ENCODE peak calls at places on chromosomes 11 and 22, in ten cellular contexts. L is choroid plexus epithelial cell; P is dorsolateral prefrontal cortex; C is HepG2; R is right atrium auricular region; A is heart right ventricle; Q is BE2C; G is CD8-positive, alpha-beta T cell; J is upper lobe of left lung; Z is cardiac fibroblast. D is an unnamed sample.

GRCh38 chr11:110128161-110128560 is 35.0 kb downstream of the ZC3H12C start:
- DNase-seq in L (peak; percentile 82), P (no peak), C (no peak), R (no peak), A (no peak), Q (no peak), G (no peak), J (no peak), Z (peak; percentile 45), D (no peak)

GRCh38 chr11:109970516-109971183 is 122.5 kb upstream of the ZC3H12C start:
- DNase-seq in L (peak; percentile 36), P (no peak), C (no peak), R (no peak), A (no peak), Q (no peak), G (no peak), J (no peak), Z (no peak), D (no peak)

GRCh38 chr11:124758355-124759267 is 3.5 kb downstream of the ESAM start:
- DNase-seq in L (peak; percentile 69), P (peak; percentile 88), C (peak; percentile 84), R (no peak), A (peak; percentile 78), Q (peak; percentile 84), G (peak; percentile 74), J (peak; percentile 94), Z (peak; percentile 63), D (peak; percentile 72)

GRCh38 chr11:16881074-16881709 is 133.0 kb downstream of the PLEKHA7 start:
- DNase-seq in L (peak; percentile 46), P (peak; percentile 49), C (no peak), R (peak; percentile 64), A (peak; percentile 58), Q (no peak), G (no peak), J (no peak), Z (peak; percentile 64), D (no peak)

GRCh38 chr11:47917643-47918369 is 62.6 kb upstream of the PTPRJ start:
- DNase-seq in L (peak; percentile 91), P (no peak), C (peak; percentile 20), R (peak; percentile 97), A (peak; percentile 65), Q (peak; percentile 48), G (no peak), J (no peak), Z (peak; percentile 90), D (peak; percentile 45)

GRCh38 chr11:128135451-128135850 is 451.9 kb downstream of the ETS1 start:
- DNase-seq in L (peak; percentile 4), P (no peak), C (no peak), R (no peak), A (no peak), Q (no peak), G (no peak), J (no peak), Z (peak; percentile 38), D (no peak)

GRCh38 chr11:3613998-3614741 is 27.6 kb downstream of the ART5 start:
- DNase-seq in L (no peak), P (no peak), C (no peak), R (no peak), A (no peak), Q (no peak), G (no peak), J (no peak), Z (no peak), D (no peak)

GRCh38 chr22:23088199-23088604 is 17.9 kb downstream of the GNAZ start:
- DNase-seq in L (no peak), P (no peak), C (no peak), R (no peak), A (no peak), Q (no peak), G (no peak), J (peak; percentile 47), Z (no peak), D (no peak)

GRCh38 chr22:43436536-43437267 is 24.9 kb downstream of the MPPED1 start:
- DNase-seq in L (no peak), P (no peak), C (no peak), R (no peak), A (no peak), Q (no peak), G (no peak), J (no peak), Z (no peak), D (no peak)

DNA sequence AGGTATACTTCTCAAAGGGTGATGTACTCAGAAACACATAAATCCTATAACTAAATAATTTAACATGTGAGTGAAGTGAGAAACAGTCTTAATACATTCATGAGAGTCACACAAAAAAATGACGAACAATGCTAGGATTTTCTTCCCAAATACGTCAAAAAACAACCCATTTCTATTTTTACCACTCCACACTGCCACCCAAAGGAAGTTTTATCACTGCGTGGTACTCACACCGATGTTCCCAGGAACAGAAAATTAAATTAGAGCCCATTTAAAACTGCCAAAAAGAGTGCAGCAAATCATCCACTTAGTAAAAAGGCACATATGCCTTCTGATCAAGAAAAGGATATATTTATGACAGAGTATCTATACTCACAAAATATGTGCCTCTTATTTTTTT is 710.9 kb upstream of the FAT3 start:
- DNase-seq in L (peak; percentile 6), P (no peak), C (no peak), R (no peak), A (no peak), Q (no peak), G (no peak), J (no peak), Z (no peak), D (no peak)
- TF ChIP-seq CTCF in L (peak; percentile 28), P (no peak), C (no peak), R (no peak), A (no peak), Q (peak; percentile 60), G (no peak), J (no peak), Z (no peak), D (no peak)

DNA sequence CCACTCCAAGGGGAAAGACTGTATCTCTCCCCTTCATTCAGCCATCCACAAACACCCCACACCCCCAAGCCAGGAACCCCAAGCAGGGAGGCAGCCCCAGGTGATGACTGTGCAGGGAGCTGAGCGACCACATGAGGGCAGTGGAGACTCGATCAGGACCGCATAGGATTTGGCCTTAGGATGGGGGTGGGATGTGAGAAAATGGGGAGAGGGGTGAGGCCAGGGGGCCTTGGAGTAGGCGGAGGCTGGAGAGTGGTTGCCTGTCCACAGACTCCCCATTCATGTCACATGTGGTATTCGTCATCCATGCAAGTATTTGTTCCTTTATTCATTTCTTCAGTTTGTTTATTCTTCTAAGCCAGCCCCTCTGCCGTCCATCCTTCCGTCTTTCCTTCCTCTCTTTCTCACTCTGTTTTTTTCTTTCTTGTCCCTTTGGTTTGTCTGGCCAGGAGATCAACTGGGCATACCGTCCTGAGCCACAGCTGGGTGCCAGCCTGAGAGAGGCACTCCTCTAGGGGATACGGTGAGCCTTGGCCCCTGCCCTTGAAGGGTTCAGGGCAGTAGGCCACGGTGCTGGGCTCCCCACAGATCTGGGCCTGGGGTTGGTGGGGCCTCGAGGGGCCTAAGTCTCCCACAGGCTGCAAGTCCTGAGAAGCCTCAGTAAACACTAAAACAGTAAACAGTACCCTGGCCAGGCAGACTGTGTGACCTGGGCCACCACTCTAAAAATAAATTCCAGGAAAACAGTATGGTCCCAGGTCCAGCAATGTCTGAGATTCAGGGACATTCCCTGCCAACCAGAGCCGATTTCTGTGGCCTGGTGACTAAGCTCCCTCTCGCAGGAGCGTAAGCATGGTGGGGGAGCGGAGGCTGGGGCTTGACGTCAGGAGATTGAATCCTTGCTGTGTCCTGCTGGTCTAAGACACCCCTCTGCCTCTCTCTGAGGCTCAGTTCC is 2.5 kb upstream of the RHOD start:
- DNase-seq in L (peak; percentile 92), P (no peak), C (peak; percentile 49), R (no peak), A (peak; percentile 47), Q (peak; percentile 71), G (peak; percentile 38), J (no peak), Z (peak; percentile 87), D (no peak)
- TF ChIP-seq CTCF in L (peak; percentile 90), P (peak; percentile 63), C (peak; percentile 91), R (peak; percentile 83), A (peak; percentile 38), Q (peak; percentile 88), G (peak; percentile 27), J (peak; percentile 54), Z (peak; percentile 90), D (no peak)

GRCh38 chr11:36211735-36212430 is 77.3 kb downstream of the COMMD9 start:
- DNase-seq in L (no peak), P (no peak), C (no peak), R (no peak), A (no peak), Q (no peak), G (no peak), J (no peak), Z (no peak), D (no peak)
- TF ChIP-seq CTCF in L (no peak), P (no peak), C (no peak), R (no peak), A (no peak), Q (no peak), G (no peak), J (no peak), Z (no peak), D (no peak)

GRCh38 chr22:20186871-20187546 is 36.2 kb upstream of the CCDC188 start:
- DNase-seq in L (no peak), P (no peak), C (no peak), R (no peak), A (no peak), Q (no peak), G (no peak), J (peak; percentile 52), Z (no peak), D (no peak)

GRCh38 chr22:20187777-20188566 is 37.1 kb upstream of the CCDC188 start:
- DNase-seq in L (no peak), P (no peak), C (no peak), R (no peak), A (peak; percentile 35), Q (no peak), G (no peak), J (peak; percentile 52), Z (no peak), D (no peak)

GRCh38 chr22:20185750-20186149 is 34.9 kb upstream of the CCDC188 start:
- DNase-seq in L (no peak), P (no peak), C (no peak), R (no peak), A (no peak), Q (no peak), G (no peak), J (no peak), Z (no peak), D (no peak)

GRCh38 chr22:20184501-20185145 is 33.8 kb upstream of the CCDC188 start:
- DNase-seq in L (no peak), P (no peak), C (no peak), R (no peak), A (no peak), Q (no peak), G (no peak), J (peak; percentile 83), Z (no peak), D (no peak)

GRCh38 chr22:20186183-20186870 is 35.5 kb upstream of the CCDC188 start:
- DNase-seq in L (peak; percentile 14), P (no peak), C (peak; percentile 44), R (no peak), A (no peak), Q (no peak), G (no peak), J (no peak), Z (peak; percentile 2), D (no peak)
- TF ChIP-seq CTCF in L (peak; percentile 40), P (no peak), C (peak; percentile 39), R (no peak), A (no peak), Q (peak; percentile 15), G (no peak), J (no peak), Z (no peak), D (no peak)

GRCh38 chr11:127017482-127017881 is 16.9 kb upstream of the KIRREL3 start:
- DNase-seq in L (no peak), P (no peak), C (no peak), R (no peak), A (no peak), Q (no peak), G (no peak), J (no peak), Z (peak; percentile 66), D (no peak)
- TF ChIP-seq CTCF in L (no peak), P (no peak), C (no peak), R (no peak), A (no peak), Q (peak; percentile 56), G (no peak), J (no peak), Z (peak; percentile 12), D (no peak)